ENCODE peak calls at places on chromosomes 7 and 10, in ten cellular contexts. One of them, this sample, is unnamed. For H3K27me3, the result is how much of the 10 kb centered on the place peaks cover.

GRCh38 chr7:12719978-12720377 is 32.5 kb downstream of the ARL4A start:
- DNase-seq in spleen: no peak
- DNase-seq in CD8-positive, alpha-beta T cell: no peak
- DNase-seq in left lung: no peak
- DNase-seq in hepatocyte: no peak
- DNase-seq in fibroblast of lung: peak
- DNase-seq in left ventricle myocardium inferior: no peak
- DNase-seq in endodermal cell: no peak
- DNase-seq in right atrium auricular region: no peak
- DNase-seq in SK-N-SH: no peak
- DNase-seq in this sample: no peak

GRCh38 chr7:2520131-2520807 is 695 bp downstream of the LFNG start:
- DNase-seq in CD8-positive, alpha-beta T cell: peak
- DNase-seq in SK-N-SH: peak
- DNase-seq in fibroblast of lung: no peak
- DNase-seq in endodermal cell: peak
- DNase-seq in left ventricle myocardium inferior: no peak
- DNase-seq in hepatocyte: no peak
- DNase-seq in left lung: peak
- DNase-seq in spleen: peak
- DNase-seq in right atrium auricular region: no peak
- DNase-seq in this sample: no peak

GRCh38 chr10:101047961-101048892 is 13.6 kb upstream of the KAZALD1 start:
- DNase-seq in left lung: no peak
- DNase-seq in CD8-positive, alpha-beta T cell: no peak
- DNase-seq in left ventricle myocardium inferior: no peak
- DNase-seq in SK-N-SH: no peak
- DNase-seq in hepatocyte: peak
- DNase-seq in right atrium auricular region: no peak
- DNase-seq in spleen: peak
- DNase-seq in endodermal cell: peak
- DNase-seq in fibroblast of lung: no peak
- DNase-seq in this sample: no peak

GRCh38 chr10:130242483-130242882 is 106.3 kb downstream of the GLRX3 start:
- DNase-seq in endodermal cell: peak
- DNase-seq in hepatocyte: no peak
- DNase-seq in fibroblast of lung: no peak
- DNase-seq in spleen: no peak
- DNase-seq in CD8-positive, alpha-beta T cell: peak
- DNase-seq in left lung: no peak
- DNase-seq in left ventricle myocardium inferior: no peak
- DNase-seq in SK-N-SH: no peak
- DNase-seq in right atrium auricular region: no peak
- DNase-seq in this sample: no peak

GRCh38 chr7:54260868-54261475 is 281.2 kb upstream of the VSTM2A start:
- DNase-seq in left lung: no peak
- DNase-seq in endodermal cell: no peak
- DNase-seq in left ventricle myocardium inferior: no peak
- DNase-seq in CD8-positive, alpha-beta T cell: no peak
- DNase-seq in spleen: no peak
- DNase-seq in fibroblast of lung: peak
- DNase-seq in hepatocyte: no peak
- DNase-seq in right atrium auricular region: no peak
- DNase-seq in SK-N-SH: no peak
- DNase-seq in this sample: peak

GRCh38 chr7:102912742-102913141 is at the start of gene LRRC17:
- DNase-seq in SK-N-SH: no peak
- DNase-seq in left lung: no peak
- DNase-seq in endodermal cell: no peak
- DNase-seq in left ventricle myocardium inferior: no peak
- DNase-seq in right atrium auricular region: no peak
- DNase-seq in fibroblast of lung: peak
- DNase-seq in spleen: no peak
- DNase-seq in hepatocyte: peak
- DNase-seq in CD8-positive, alpha-beta T cell: no peak
- DNase-seq in this sample: no peak

GRCh38 chr10:131812736-131813604 is 87.8 kb upstream of the PPP2R2D start:
- DNase-seq in left ventricle myocardium inferior: no peak
- DNase-seq in CD8-positive, alpha-beta T cell: peak
- DNase-seq in spleen: no peak
- DNase-seq in left lung: no peak
- DNase-seq in fibroblast of lung: no peak
- DNase-seq in SK-N-SH: peak
- DNase-seq in endodermal cell: no peak
- DNase-seq in hepatocyte: no peak
- DNase-seq in right atrium auricular region: peak
- DNase-seq in this sample: no peak

GRCh38 chr10:88841316-88842111 is 10.1 kb downstream of the ANKRD22 start:
- DNase-seq in right atrium auricular region: no peak
- DNase-seq in SK-N-SH: no peak
- DNase-seq in endodermal cell: no peak
- DNase-seq in spleen: no peak
- DNase-seq in left lung: no peak
- DNase-seq in left ventricle myocardium inferior: no peak
- DNase-seq in hepatocyte: no peak
- DNase-seq in CD8-positive, alpha-beta T cell: no peak
- DNase-seq in fibroblast of lung: no peak
- DNase-seq in this sample: no peak

GRCh38 chr7:30697716-30698460 is 15.6 kb upstream of the CRHR2 start:
- DNase-seq in spleen: peak
- DNase-seq in hepatocyte: no peak
- DNase-seq in left lung: no peak
- DNase-seq in CD8-positive, alpha-beta T cell: no peak
- DNase-seq in SK-N-SH: no peak
- DNase-seq in left ventricle myocardium inferior: no peak
- DNase-seq in right atrium auricular region: no peak
- DNase-seq in endodermal cell: peak
- DNase-seq in fibroblast of lung: no peak
- DNase-seq in this sample: no peak

GRCh38 chr7:10646249-10646648 is 327.4 kb upstream of the PHF14 start:
- DNase-seq in spleen: no peak
- DNase-seq in endodermal cell: no peak
- DNase-seq in right atrium auricular region: no peak
- DNase-seq in fibroblast of lung: no peak
- DNase-seq in left ventricle myocardium inferior: no peak
- DNase-seq in left lung: no peak
- DNase-seq in hepatocyte: no peak
- DNase-seq in SK-N-SH: no peak
- DNase-seq in CD8-positive, alpha-beta T cell: no peak
- DNase-seq in this sample: no peak

GRCh38 chr7:4014649-4015048 is 667.4 kb upstream of the FOXK1 start:
- DNase-seq in spleen: peak
- DNase-seq in hepatocyte: no peak
- DNase-seq in endodermal cell: peak
- DNase-seq in left ventricle myocardium inferior: no peak
- DNase-seq in fibroblast of lung: no peak
- DNase-seq in SK-N-SH: no peak
- DNase-seq in right atrium auricular region: no peak
- DNase-seq in left lung: no peak
- DNase-seq in CD8-positive, alpha-beta T cell: no peak
- DNase-seq in this sample: no peak

GRCh38 chr7:113774182-113774807 is 144.5 kb downstream of the PPP1R3A start:
- DNase-seq in left ventricle myocardium inferior: no peak
- DNase-seq in CD8-positive, alpha-beta T cell: no peak
- DNase-seq in SK-N-SH: peak
- DNase-seq in fibroblast of lung: peak
- DNase-seq in hepatocyte: peak
- DNase-seq in left lung: no peak
- DNase-seq in right atrium auricular region: no peak
- DNase-seq in endodermal cell: no peak
- DNase-seq in spleen: no peak
- DNase-seq in this sample: peak

GRCh38 chr7:23981314-23981713 is 271.3 kb downstream of the STK31 start:
- DNase-seq in left ventricle myocardium inferior: no peak
- DNase-seq in SK-N-SH: no peak
- DNase-seq in CD8-positive, alpha-beta T cell: no peak
- DNase-seq in endodermal cell: no peak
- DNase-seq in right atrium auricular region: no peak
- DNase-seq in spleen: no peak
- DNase-seq in hepatocyte: no peak
- DNase-seq in fibroblast of lung: no peak
- DNase-seq in left lung: no peak
- DNase-seq in this sample: no peak

GRCh38 chr7:118664498-118664897 is 440.0 kb downstream of the ANKRD7 start:
- DNase-seq in spleen: no peak
- DNase-seq in hepatocyte: no peak
- DNase-seq in endodermal cell: no peak
- DNase-seq in left ventricle myocardium inferior: no peak
- DNase-seq in fibroblast of lung: no peak
- DNase-seq in SK-N-SH: no peak
- DNase-seq in left lung: no peak
- DNase-seq in right atrium auricular region: no peak
- DNase-seq in CD8-positive, alpha-beta T cell: no peak
- DNase-seq in this sample: no peak

DNA sequence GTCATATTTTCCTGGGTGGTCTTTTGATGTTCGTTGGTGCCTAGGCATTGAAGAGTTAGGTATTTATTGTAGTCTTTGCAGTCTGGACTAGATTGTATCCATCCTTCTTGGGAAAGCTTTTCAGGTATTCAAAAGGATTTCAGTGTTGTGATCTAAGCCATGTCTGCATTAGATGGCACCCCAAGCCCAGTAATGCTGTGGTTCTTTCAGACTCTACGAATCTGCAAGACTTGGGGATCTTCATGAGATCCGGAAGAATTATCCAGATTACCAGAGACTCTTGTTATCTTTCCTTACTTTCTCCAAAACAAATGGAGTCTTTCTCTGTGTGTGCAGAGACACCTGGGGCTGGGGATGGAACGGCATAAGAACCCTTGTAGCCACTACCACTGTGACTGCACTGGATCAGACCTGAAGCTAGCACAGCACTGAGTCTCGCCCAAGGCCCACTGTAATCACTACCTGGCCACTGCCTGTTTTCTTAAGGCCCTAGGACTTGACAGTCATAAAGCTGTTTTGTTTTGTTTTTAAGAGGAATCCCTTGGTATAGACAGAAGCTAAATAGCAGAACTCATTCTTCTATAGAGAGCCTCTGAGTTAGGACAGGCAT is 75.5 kb downstream of the MARCHF5 start:
- DNase-seq in SK-N-SH: no peak
- DNase-seq in hepatocyte: no peak
- DNase-seq in left lung: no peak
- DNase-seq in left ventricle myocardium inferior: no peak
- DNase-seq in fibroblast of lung: no peak
- DNase-seq in spleen: no peak
- DNase-seq in right atrium auricular region: no peak
- DNase-seq in CD8-positive, alpha-beta T cell: no peak
- DNase-seq in endodermal cell: peak
- DNase-seq in this sample: no peak
- TF ChIP-seq CTCF in SK-N-SH: no peak
- TF ChIP-seq CTCF in hepatocyte: no peak
- TF ChIP-seq CTCF in left lung: no peak
- TF ChIP-seq CTCF in left ventricle myocardium inferior: no peak
- TF ChIP-seq CTCF in fibroblast of lung: no peak
- TF ChIP-seq CTCF in spleen: no peak
- TF ChIP-seq CTCF in right atrium auricular region: no peak
- TF ChIP-seq CTCF in CD8-positive, alpha-beta T cell: no peak
- TF ChIP-seq CTCF in endodermal cell: peak
- TF ChIP-seq CTCF in this sample: no peak

DNA sequence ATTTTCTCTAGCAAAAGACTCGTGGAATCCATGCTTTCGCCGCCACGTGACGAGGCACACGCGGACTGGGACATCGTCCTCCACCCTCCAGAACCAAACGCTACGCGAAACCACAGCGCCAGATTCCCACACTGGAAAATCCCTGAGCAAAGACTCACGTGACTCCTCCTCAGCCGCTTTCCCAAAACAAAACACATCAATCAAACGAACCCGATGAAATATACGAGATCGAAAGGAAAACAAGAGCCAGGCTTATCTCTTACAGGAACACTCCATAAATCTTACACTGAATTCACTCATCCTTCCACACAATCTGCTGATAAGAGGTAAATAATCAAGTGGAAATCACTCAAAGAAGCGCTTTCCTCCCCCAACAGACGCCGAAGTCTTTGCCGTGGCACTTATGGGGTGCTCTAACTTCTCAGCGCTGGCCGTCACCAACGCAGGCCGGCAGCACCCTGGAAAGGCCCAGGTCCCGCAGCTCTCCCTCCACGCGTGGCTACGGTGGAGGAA is 23.8 kb downstream of the DIP2C start:
- DNase-seq in hepatocyte: no peak
- DNase-seq in fibroblast of lung: no peak
- DNase-seq in left lung: peak
- DNase-seq in left ventricle myocardium inferior: peak
- DNase-seq in right atrium auricular region: peak
- DNase-seq in SK-N-SH: no peak
- DNase-seq in endodermal cell: peak
- DNase-seq in CD8-positive, alpha-beta T cell: no peak
- DNase-seq in spleen: no peak
- DNase-seq in this sample: no peak
- H3K4me3 ChIP-seq in hepatocyte: no peak
- H3K4me3 ChIP-seq in fibroblast of lung: peak
- H3K4me3 ChIP-seq in left lung: peak
- H3K4me3 ChIP-seq in left ventricle myocardium inferior: peak
- H3K4me3 ChIP-seq in right atrium auricular region: peak
- H3K4me3 ChIP-seq in SK-N-SH: no peak
- H3K4me3 ChIP-seq in endodermal cell: no peak
- H3K4me3 ChIP-seq in CD8-positive, alpha-beta T cell: no peak
- H3K4me3 ChIP-seq in spleen: no peak
- H3K4me3 ChIP-seq in this sample: no peak

DNA sequence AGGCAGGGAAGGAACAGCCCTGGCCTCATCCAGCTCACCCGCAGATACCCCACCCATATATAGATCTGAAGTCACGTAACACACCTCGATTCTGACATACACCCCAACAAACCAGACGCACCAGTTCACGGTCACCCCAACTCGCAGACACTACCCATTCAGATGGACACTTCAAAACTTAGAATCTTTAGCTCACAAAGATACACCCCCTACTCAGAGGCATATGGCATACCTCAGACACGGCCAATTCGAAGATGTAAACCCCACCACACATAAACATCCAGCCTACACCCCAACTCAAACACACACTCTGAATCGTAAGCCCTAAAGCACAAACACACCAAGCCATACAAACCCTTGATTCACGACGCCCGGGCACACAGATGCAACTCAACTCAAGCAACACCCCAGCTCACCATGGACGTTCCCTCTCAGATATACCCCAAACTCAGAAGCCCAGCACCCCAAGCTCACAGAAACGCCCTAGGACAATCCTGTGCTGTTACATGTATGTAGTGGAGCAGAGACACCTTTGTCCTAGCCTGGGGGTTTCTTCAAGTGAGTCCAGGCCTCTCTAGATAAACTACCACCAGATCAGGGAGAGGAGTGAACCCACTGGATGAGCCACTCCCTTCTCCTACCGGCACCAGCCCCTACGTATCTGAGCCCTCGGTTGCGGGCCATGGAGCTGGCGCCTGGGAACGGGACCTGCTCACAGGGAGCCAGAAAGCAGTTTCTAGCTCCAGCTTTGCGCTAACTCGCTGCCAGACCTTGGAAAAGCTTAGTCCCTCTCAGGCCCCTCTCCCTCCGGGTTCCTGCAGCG is 8.8 kb downstream of the PSD start:
- DNase-seq in spleen: no peak
- DNase-seq in CD8-positive, alpha-beta T cell: no peak
- DNase-seq in left ventricle myocardium inferior: no peak
- DNase-seq in fibroblast of lung: no peak
- DNase-seq in left lung: no peak
- DNase-seq in hepatocyte: no peak
- DNase-seq in endodermal cell: peak
- DNase-seq in right atrium auricular region: no peak
- DNase-seq in SK-N-SH: peak
- DNase-seq in this sample: no peak
- H3K27me3 ChIP-seq in spleen: half or more
- H3K27me3 ChIP-seq in CD8-positive, alpha-beta T cell: under half
- H3K27me3 ChIP-seq in left ventricle myocardium inferior: half or more
- H3K27me3 ChIP-seq in fibroblast of lung: half or more
- H3K27me3 ChIP-seq in left lung: under half
- H3K27me3 ChIP-seq in hepatocyte: under half
- H3K27me3 ChIP-seq in endodermal cell: half or more
- H3K27me3 ChIP-seq in right atrium auricular region: under half
- H3K27me3 ChIP-seq in SK-N-SH: under half
- H3K27me3 ChIP-seq in this sample: under half

GRCh38 chr7:142587578-142588191 is 161.6 kb upstream of the PRSS1 start:
- DNase-seq in hepatocyte: peak
- DNase-seq in right atrium auricular region: no peak
- DNase-seq in fibroblast of lung: peak
- DNase-seq in left lung: no peak
- DNase-seq in left ventricle myocardium inferior: no peak
- DNase-seq in spleen: no peak
- DNase-seq in SK-N-SH: peak
- DNase-seq in endodermal cell: peak
- DNase-seq in CD8-positive, alpha-beta T cell: no peak
- DNase-seq in this sample: peak
- TF ChIP-seq CTCF in hepatocyte: peak
- TF ChIP-seq CTCF in right atrium auricular region: peak
- TF ChIP-seq CTCF in fibroblast of lung: peak
- TF ChIP-seq CTCF in left lung: peak
- TF ChIP-seq CTCF in left ventricle myocardium inferior: peak
- TF ChIP-seq CTCF in spleen: peak
- TF ChIP-seq CTCF in SK-N-SH: peak
- TF ChIP-seq CTCF in endodermal cell: peak
- TF ChIP-seq CTCF in CD8-positive, alpha-beta T cell: no peak
- TF ChIP-seq CTCF in this sample: peak